ENCODE peak calls at places on chromosomes 4 and X, in five cellular contexts. Y is SK-N-SH, X is K562, W is GM12878, I is HepG2. K is an unnamed sample.
A peak's percentile ranks its signal among the peaks of the same experiment; 100 is the strongest.

GRCh38 chr4:136186650-136187049 is 1345.6 kb downstream of the PCDH18 start:
- DNase-seq in Y (no peak), X (no peak), W (no peak), I (no peak), K (no peak)

GRCh38 chr4:41061482-41062185 is 152.7 kb downstream of the APBB2 start:
- DNase-seq in Y (no peak), X (no peak), W (no peak), I (no peak), K (no peak)

GRCh38 chr4:82823062-82823461 is 24.5 kb upstream of the SCD5 start:
- DNase-seq in Y (no peak), X (no peak), W (no peak), I (no peak), K (no peak)

GRCh38 chr4:13088726-13089658 is 395.1 kb downstream of the RAB28 start:
- DNase-seq in Y (no peak), X (no peak), W (no peak), I (no peak), K (no peak)

GRCh38 chr4:109554971-109555370 is 5.1 kb upstream of the MCUB start:
- DNase-seq in Y (no peak), X (no peak), W (no peak), I (no peak), K (no peak)

GRCh38 chrX:9591496-9591895 is 126.6 kb downstream of the TBL1X start:
- DNase-seq in Y (no peak), X (no peak), W (no peak), I (no peak), K (no peak)

GRCh38 chr4:174928575-174929253 is 10.6 kb downstream of the ADAM29 start:
- DNase-seq in Y (no peak), X (no peak), W (peak; percentile 64), I (no peak), K (no peak)

GRCh38 chr4:55336138-55337034 is 9.7 kb upstream of the SRD5A3 start:
- DNase-seq in Y (no peak), X (peak; percentile 27), W (no peak), I (no peak), K (no peak)

GRCh38 chr4:66178901-66179300 is 508.6 kb upstream of the EPHA5 start:
- DNase-seq in Y (no peak), X (no peak), W (no peak), I (no peak), K (no peak)

GRCh38 chr4:576991-577498 is 950 bp upstream of the TMEM271 start:
- DNase-seq in Y (peak; percentile 57), X (no peak), W (no peak), I (no peak), K (no peak)

GRCh38 chr4:153418581-153418980 is 47.6 kb upstream of the TMEM131L start:
- DNase-seq in Y (peak; percentile 35), X (no peak), W (no peak), I (no peak), K (no peak)

GRCh38 chr4:89121711-89122387 is 10.5 kb downstream of the TIGD2 start:
- DNase-seq in Y (no peak), X (peak; percentile 31), W (no peak), I (peak; percentile 78), K (no peak)

GRCh38 chr4:74111990-74112389 is 13.0 kb upstream of the CXCL2 start:
- DNase-seq in Y (no peak), X (no peak), W (no peak), I (no peak), K (no peak)

GRCh38 chrX:139881130-139881529 is 51.7 kb downstream of the ATP11C start:
- DNase-seq in Y (peak; percentile 31), X (peak; percentile 13), W (no peak), I (no peak), K (no peak)

GRCh38 chr4:48832571-48832970 is 1.7 kb downstream of the OCIAD1 start:
- DNase-seq in Y (no peak), X (no peak), W (no peak), I (no peak), K (no peak)

GRCh38 chrX:53281321-53281822 is at the start of gene IQSEC2:
- DNase-seq in Y (no peak), X (peak; percentile 77), W (no peak), I (no peak), K (peak; percentile 77)

GRCh38 chrX:153946910-153947769 is 2.7 kb upstream of the RENBP start:
- DNase-seq in Y (peak; percentile 91), X (peak; percentile 79), W (no peak), I (peak; percentile 75), K (peak; percentile 88)

GRCh38 chr4:98638661-98639060 is 19.8 kb downstream of the TSPAN5 start:
- DNase-seq in Y (no peak), X (no peak), W (no peak), I (no peak), K (no peak)

GRCh38 chr4:38145741-38146140 is 185.5 kb downstream of the PTTG2 start:
- DNase-seq in Y (no peak), X (no peak), W (no peak), I (no peak), K (no peak)

GRCh38 chr4:90095000-90095399 is 32.2 kb upstream of the CCSER1 start:
- DNase-seq in Y (no peak), X (no peak), W (no peak), I (no peak), K (no peak)

GRCh38 chr4:169335331-169335730 is 64.6 kb upstream of the SH3RF1 start:
- DNase-seq in Y (no peak), X (no peak), W (no peak), I (no peak), K (no peak)

GRCh38 chrX:147838465-147839131 is 73.1 kb upstream of the FMR1 start:
- DNase-seq in Y (no peak), X (no peak), W (no peak), I (peak; percentile 6), K (no peak)

GRCh38 chrX:154534526-154535322 is 11.9 kb downstream of the G6PD start:
- DNase-seq in Y (peak; percentile 95), X (peak; percentile 83), W (peak; percentile 38), I (peak; percentile 56), K (peak; percentile 93)

GRCh38 chr4:186227221-186227620 is at the start of gene KLKB1:
- DNase-seq in Y (no peak), X (no peak), W (no peak), I (peak; percentile 64), K (peak; percentile 9)

GRCh38 chr4:8644461-8644891 is 51.9 kb downstream of the CPZ start:
- DNase-seq in Y (no peak), X (no peak), W (no peak), I (no peak), K (no peak)

GRCh38 chrX:98490670-98491069 is 1607.0 kb downstream of the RPA4 start:
- DNase-seq in Y (no peak), X (no peak), W (no peak), I (no peak), K (no peak)

GRCh38 chr4:76426272-76426671 is 5.3 kb upstream of the CCDC158 start:
- DNase-seq in Y (peak; percentile 15), X (no peak), W (no peak), I (no peak), K (no peak)

GRCh38 chrX:118181030-118181429 is 64.4 kb upstream of the KLHL13 start:
- DNase-seq in Y (no peak), X (no peak), W (no peak), I (no peak), K (no peak)

GRCh38 chr4:67883463-67883862 is 339 bp downstream of the TMPRSS11D start:
- DNase-seq in Y (no peak), X (no peak), W (no peak), I (no peak), K (no peak)

GRCh38 chr4:67883902-67884301 is at the start of gene TMPRSS11D:
- DNase-seq in Y (no peak), X (no peak), W (no peak), I (no peak), K (no peak)

GRCh38 chr4:67881226-67881625 is 2.6 kb downstream of the TMPRSS11D start:
- DNase-seq in Y (no peak), X (no peak), W (no peak), I (no peak), K (no peak)

GRCh38 chr4:67886281-67886680 is 2.5 kb upstream of the TMPRSS11D start:
- DNase-seq in Y (no peak), X (no peak), W (no peak), I (no peak), K (no peak)

DNA sequence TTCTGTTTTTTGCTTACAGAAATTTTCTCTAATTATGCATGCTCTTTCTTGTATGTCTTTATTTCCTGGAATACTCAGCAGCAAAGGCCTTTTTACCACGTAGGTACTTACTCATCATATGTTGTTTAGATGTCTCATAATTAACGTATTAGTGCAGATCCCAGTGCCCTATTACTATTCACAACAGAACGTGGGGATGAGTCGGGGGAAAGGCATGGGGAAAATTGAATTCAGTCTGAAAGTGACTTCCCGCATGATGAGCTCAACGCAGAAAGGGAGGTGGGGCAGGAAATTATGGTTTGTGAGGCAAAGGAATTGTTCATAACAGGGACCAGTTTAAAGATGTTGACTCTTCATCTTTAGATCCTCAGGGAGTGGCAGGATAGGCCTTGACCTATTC is 1.9 kb upstream of the TMPRSS11D start:
- DNase-seq in Y (no peak), X (no peak), W (no peak), I (no peak), K (no peak)
- TF ChIP-seq FOXM1 in Y (no peak), X (no peak), W (no peak), I (no peak), K (no peak)

GRCh38 chr4:125313989-125314602 is 659 bp upstream of the FAT4 start:
- DNase-seq in Y (no peak), X (no peak), W (no peak), I (peak; percentile 41), K (peak; percentile 13)
- TF ChIP-seq FOXM1 in Y (no peak), X (no peak), W (no peak), I (no peak), K (no peak)

GRCh38 chr4:140943486-140943885 is 187.3 kb upstream of the TBC1D9 start:
- DNase-seq in Y (no peak), X (no peak), W (no peak), I (no peak), K (no peak)
- TF ChIP-seq FOXM1 in Y (no peak), X (no peak), W (no peak), I (no peak), K (no peak)

GRCh38 chr4:84498203-84499026 is 677 bp downstream of the NKX6-1 start:
- DNase-seq in Y (peak; percentile 46), X (no peak), W (no peak), I (no peak), K (peak; percentile 40)
- TF ChIP-seq FOXM1 in Y (no peak), X (no peak), W (no peak), I (no peak), K (no peak)

DNA sequence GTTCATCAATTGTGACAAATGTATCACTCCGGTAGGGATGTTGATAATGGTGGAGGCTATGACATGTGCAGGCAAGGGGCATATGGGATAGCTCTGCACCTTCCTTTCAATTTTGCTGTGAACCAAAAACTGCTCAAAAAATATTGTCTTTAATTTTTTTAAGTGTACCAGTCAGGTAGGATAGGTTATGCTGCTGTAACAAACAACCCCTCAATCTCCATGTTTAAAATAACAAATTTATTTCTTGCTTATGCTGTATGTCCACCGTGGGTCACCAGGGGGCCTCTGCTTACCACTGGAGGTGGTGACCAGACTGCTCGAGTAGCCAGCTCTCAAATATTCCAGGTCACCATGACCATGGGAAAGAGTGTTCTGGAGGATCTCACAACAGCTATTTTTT is 23.4 kb upstream of the MSX1 start:
- DNase-seq in Y (no peak), X (no peak), W (no peak), I (no peak), K (no peak)
- TF ChIP-seq FOXM1 in Y (no peak), X (no peak), W (no peak), I (no peak), K (no peak)

K was measured in HEK293T.